ENCODE peak calls at places on chromosomes 16 and 17, in ten cellular contexts. T is EH; P is RPMI8226; H is GM19239; V is G401; F is tibial artery; N is H54; R is stimulated activated CD4-positive, alpha-beta T cell treated with anti-CD3 and anti-CD28 coated beads, Interleukin-2, amount 100 ng/mL, for 4 hours; L is adipocyte; I is left ventricle myocardium superior. A is an unnamed sample.

GRCh38 chr17:78995022-78995760 is 14.4 kb downstream of the CANT1 start:
- DNase-seq in T (no peak), P (no peak), H (no peak), V (no peak), F (peak; percentile 14), N (no peak), R (no peak), L (no peak), I (no peak), A (no peak)

GRCh38 chr17:79431175-79431574 is 179.7 kb downstream of the RBFOX3 start:
- DNase-seq in T (no peak), P (no peak), H (no peak), V (no peak), F (no peak), N (no peak), R (no peak), L (no peak), I (no peak), A (no peak)

GRCh38 chr17:81012574-81013447 is 21.2 kb downstream of the CHMP6 start:
- DNase-seq in T (no peak), P (no peak), H (no peak), V (no peak), F (no peak), N (no peak), R (no peak), L (no peak), I (peak; percentile 11), A (no peak)

GRCh38 chr17:79294459-79295071 is 219.9 kb downstream of the ENGASE start:
- DNase-seq in T (peak; percentile 39), P (peak; percentile 76), H (peak; percentile 34), V (no peak), F (peak; percentile 44), N (no peak), R (peak; percentile 5), L (peak; percentile 39), I (peak; percentile 76), A (peak; percentile 44)

GRCh38 chr16:6193718-6194117 is 1096.1 kb upstream of the EEF2KMT start:
- DNase-seq in T (no peak), P (peak; percentile 46), H (no peak), V (no peak), F (no peak), N (no peak), R (no peak), L (no peak), I (no peak), A (peak; percentile 2)

GRCh38 chr17:43169561-43170139 is 1.4 kb upstream of the NBR1 start:
- DNase-seq in T (peak; percentile 14), P (peak; percentile 61), H (no peak), V (no peak), F (peak; percentile 29), N (peak; percentile 17), R (no peak), L (peak; percentile 73), I (peak; percentile 37), A (peak; percentile 80)

GRCh38 chr16:85384831-85385462 is 228.2 kb upstream of the GSE1 start:
- DNase-seq in T (no peak), P (peak; percentile 75), H (no peak), V (no peak), F (no peak), N (no peak), R (no peak), L (no peak), I (peak; percentile 21), A (no peak)

GRCh38 chr17:82863941-82864720 is 24.3 kb upstream of the ZNF750 start:
- DNase-seq in T (peak; percentile 89), P (peak; percentile 34), H (peak; percentile 89), V (no peak), F (no peak), N (peak; percentile 94), R (peak; percentile 82), L (peak; percentile 59), I (peak; percentile 36), A (peak; percentile 51)

GRCh38 chr16:30398660-30399434 is 3.6 kb downstream of the ZNF48 start:
- DNase-seq in T (no peak), P (no peak), H (no peak), V (no peak), F (no peak), N (no peak), R (no peak), L (no peak), I (no peak), A (no peak)

GRCh38 chr16:85132456-85133289 is 20.4 kb upstream of the CIBAR2 start:
- DNase-seq in T (no peak), P (no peak), H (no peak), V (no peak), F (no peak), N (no peak), R (no peak), L (no peak), I (no peak), A (no peak)

GRCh38 chr17:64254755-64255154 is 8.3 kb downstream of the TEX2 start:
- DNase-seq in T (no peak), P (no peak), H (no peak), V (no peak), F (no peak), N (no peak), R (no peak), L (no peak), I (no peak), A (no peak)

GRCh38 chr17:40113961-40114272 is 7.9 kb upstream of the MSL1 start:
- DNase-seq in T (peak; percentile 76), P (no peak), H (no peak), V (peak; percentile 38), F (no peak), N (no peak), R (no peak), L (peak; percentile 60), I (no peak), A (no peak)

GRCh38 chr16:20726661-20727060 is 15.0 kb downstream of the THUMPD1 start:
- DNase-seq in T (no peak), P (no peak), H (no peak), V (no peak), F (no peak), N (no peak), R (no peak), L (no peak), I (no peak), A (no peak)